ENCODE peak calls at places on chromosomes 12 and 14, in five cellular contexts. One of them, this sample, is unnamed. For H3K4me1, the result is how much of the 10 kb centered on the place peaks cover.

GRCh38 chr12:12616512-12617275 is 5.0 kb downstream of the CREBL2 start:
- DNase-seq in neural progenitor cell: no peak
- DNase-seq in DND-41: no peak
- DNase-seq in mesenchymal stem cell: peak
- DNase-seq in PC-3: peak
- DNase-seq in this sample: no peak

GRCh38 chr14:35335388-35336092 is 43.4 kb downstream of the PSMA6 start:
- DNase-seq in PC-3: peak
- DNase-seq in mesenchymal stem cell: peak
- DNase-seq in DND-41: no peak
- DNase-seq in neural progenitor cell: no peak
- DNase-seq in this sample: peak

GRCh38 chr14:35224615-35225014 is 67.6 kb upstream of the PSMA6 start:
- DNase-seq in neural progenitor cell: no peak
- DNase-seq in mesenchymal stem cell: no peak
- DNase-seq in PC-3: no peak
- DNase-seq in DND-41: no peak
- DNase-seq in this sample: no peak

GRCh38 chr12:98504368-98504617 is 11.1 kb upstream of the TMPO start:
- DNase-seq in neural progenitor cell: no peak
- DNase-seq in PC-3: no peak
- DNase-seq in DND-41: no peak
- DNase-seq in mesenchymal stem cell: no peak
- DNase-seq in this sample: no peak

GRCh38 chr14:92719890-92720323 is 28.5 kb downstream of the LGMN start:
- DNase-seq in DND-41: no peak
- DNase-seq in mesenchymal stem cell: peak
- DNase-seq in PC-3: peak
- DNase-seq in neural progenitor cell: no peak
- DNase-seq in this sample: peak

GRCh38 chr12:132145334-132145733 is 1.1 kb downstream of the NOC4L start:
- DNase-seq in neural progenitor cell: no peak
- DNase-seq in DND-41: no peak
- DNase-seq in mesenchymal stem cell: no peak
- DNase-seq in PC-3: no peak
- DNase-seq in this sample: no peak

GRCh38 chr12:1662761-1663439 is 28.0 kb upstream of the ADIPOR2 start:
- DNase-seq in mesenchymal stem cell: peak
- DNase-seq in DND-41: no peak
- DNase-seq in PC-3: no peak
- DNase-seq in neural progenitor cell: peak
- DNase-seq in this sample: peak

GRCh38 chr12:79420146-79420618 is 270.6 kb downstream of the PAWR start:
- DNase-seq in mesenchymal stem cell: peak
- DNase-seq in neural progenitor cell: peak
- DNase-seq in PC-3: peak
- DNase-seq in DND-41: no peak
- DNase-seq in this sample: peak

GRCh38 chr12:75784591-75784990 is 247.0 kb downstream of the PHLDA1 start:
- DNase-seq in DND-41: peak
- DNase-seq in neural progenitor cell: no peak
- DNase-seq in PC-3: peak
- DNase-seq in mesenchymal stem cell: peak
- DNase-seq in this sample: peak

GRCh38 chr12:57234571-57235011 is 5.1 kb downstream of the SHMT2 start:
- DNase-seq in PC-3: no peak
- DNase-seq in mesenchymal stem cell: no peak
- DNase-seq in neural progenitor cell: no peak
- DNase-seq in DND-41: no peak
- DNase-seq in this sample: no peak

GRCh38 chr12:1797011-1797901 is 23.1 kb upstream of the LRTM2 start:
- DNase-seq in mesenchymal stem cell: no peak
- DNase-seq in DND-41: no peak
- DNase-seq in neural progenitor cell: no peak
- DNase-seq in PC-3: no peak
- DNase-seq in this sample: peak

GRCh38 chr14:70281938-70282337 is 77.5 kb downstream of the COX16 start:
- DNase-seq in DND-41: no peak
- DNase-seq in mesenchymal stem cell: no peak
- DNase-seq in neural progenitor cell: peak
- DNase-seq in PC-3: no peak
- DNase-seq in this sample: no peak

GRCh38 chr14:44960146-44960545 is 1.6 kb downstream of the KLHL28 start:
- DNase-seq in mesenchymal stem cell: peak
- DNase-seq in DND-41: no peak
- DNase-seq in PC-3: peak
- DNase-seq in neural progenitor cell: no peak
- DNase-seq in this sample: no peak

GRCh38 chr12:64673490-64674169 is 63.3 kb downstream of the RASSF3 start:
- DNase-seq in DND-41: no peak
- DNase-seq in mesenchymal stem cell: peak
- DNase-seq in neural progenitor cell: peak
- DNase-seq in PC-3: no peak
- DNase-seq in this sample: no peak

GRCh38 chr14:102330806-102331205 is 11.3 kb downstream of the ZNF839 start:
- DNase-seq in DND-41: no peak
- DNase-seq in mesenchymal stem cell: no peak
- DNase-seq in neural progenitor cell: no peak
- DNase-seq in PC-3: no peak
- DNase-seq in this sample: no peak

GRCh38 chr14:102321456-102322101 is 2.0 kb downstream of the ZNF839 start:
- DNase-seq in neural progenitor cell: no peak
- DNase-seq in mesenchymal stem cell: no peak
- DNase-seq in PC-3: no peak
- DNase-seq in DND-41: no peak
- DNase-seq in this sample: no peak

GRCh38 chr14:102326583-102326982 is 7.0 kb downstream of the ZNF839 start:
- DNase-seq in PC-3: no peak
- DNase-seq in mesenchymal stem cell: no peak
- DNase-seq in DND-41: no peak
- DNase-seq in neural progenitor cell: no peak
- DNase-seq in this sample: no peak

GRCh38 chr14:102323102-102323501 is 3.6 kb downstream of the ZNF839 start:
- DNase-seq in DND-41: peak
- DNase-seq in neural progenitor cell: peak
- DNase-seq in mesenchymal stem cell: peak
- DNase-seq in PC-3: peak
- DNase-seq in this sample: peak

DNA sequence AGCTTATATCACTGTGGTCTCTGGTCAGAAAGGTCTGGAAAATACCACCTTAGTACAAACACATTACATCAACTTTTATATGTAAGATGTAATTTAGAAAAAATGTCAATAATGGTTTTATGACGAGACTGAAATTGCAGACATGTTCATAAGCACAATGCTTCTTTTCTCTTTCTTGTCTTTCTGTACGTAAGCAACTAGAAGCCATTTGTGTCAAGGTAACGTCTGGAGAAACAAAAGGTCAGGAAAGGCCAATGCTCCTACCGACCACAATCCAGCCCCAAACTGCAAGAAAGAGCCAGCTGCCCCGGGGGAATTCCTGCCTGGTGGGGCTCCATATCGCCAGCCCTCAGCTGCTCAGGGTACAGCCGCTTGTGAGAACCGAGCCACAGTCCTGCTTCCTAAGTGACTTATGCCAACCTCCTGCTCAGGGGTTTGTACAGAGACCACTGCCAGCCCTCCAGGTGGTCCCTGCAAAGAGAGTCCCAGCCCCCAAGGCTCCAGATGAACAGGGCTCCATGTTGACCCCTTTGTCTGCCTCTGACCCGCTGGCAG is 6.3 kb downstream of the ZNF839 start:
- DNase-seq in mesenchymal stem cell: peak
- DNase-seq in neural progenitor cell: no peak
- DNase-seq in PC-3: no peak
- DNase-seq in DND-41: no peak
- DNase-seq in this sample: no peak
- H3K27ac ChIP-seq in mesenchymal stem cell: peak
- H3K27ac ChIP-seq in neural progenitor cell: no peak
- H3K27ac ChIP-seq in PC-3: no peak
- H3K27ac ChIP-seq in DND-41: no peak
- H3K27ac ChIP-seq in this sample: no peak

GRCh38 chr12:102510463-102510862 is 30.1 kb upstream of the IGF1 start:
- DNase-seq in DND-41: no peak
- DNase-seq in PC-3: no peak
- DNase-seq in mesenchymal stem cell: no peak
- DNase-seq in neural progenitor cell: no peak
- DNase-seq in this sample: no peak
- H3K9ac ChIP-seq in DND-41: no peak
- H3K9ac ChIP-seq in PC-3: no peak
- H3K9ac ChIP-seq in mesenchymal stem cell: no peak
- H3K9ac ChIP-seq in neural progenitor cell: no peak
- H3K9ac ChIP-seq in this sample: no peak

DNA sequence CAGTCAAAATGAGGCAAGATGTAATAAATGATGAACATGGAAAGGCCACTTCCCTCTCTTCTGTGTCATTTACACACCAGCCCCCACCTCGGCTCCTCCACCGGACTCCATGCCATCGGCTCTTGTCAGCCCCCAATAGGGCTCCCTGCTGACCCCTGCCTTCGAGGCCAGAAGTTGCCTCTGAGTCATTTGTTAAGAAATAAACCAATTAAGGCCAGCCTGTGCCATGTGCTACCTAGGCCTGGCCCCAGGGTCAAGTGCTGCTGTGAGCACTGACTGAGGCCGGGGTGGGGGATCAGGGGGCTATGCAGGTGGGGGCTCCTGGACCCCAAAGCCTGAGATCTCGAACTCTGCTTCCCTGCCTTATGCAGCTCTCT is 53.2 kb downstream of the TESC start:
- DNase-seq in DND-41: no peak
- DNase-seq in PC-3: no peak
- DNase-seq in mesenchymal stem cell: peak
- DNase-seq in neural progenitor cell: peak
- DNase-seq in this sample: no peak
- H3K4me1 ChIP-seq in DND-41: under half
- H3K4me1 ChIP-seq in PC-3: under half
- H3K4me1 ChIP-seq in mesenchymal stem cell: under half
- H3K4me1 ChIP-seq in neural progenitor cell: under half
- H3K4me1 ChIP-seq in this sample: under half

DNA sequence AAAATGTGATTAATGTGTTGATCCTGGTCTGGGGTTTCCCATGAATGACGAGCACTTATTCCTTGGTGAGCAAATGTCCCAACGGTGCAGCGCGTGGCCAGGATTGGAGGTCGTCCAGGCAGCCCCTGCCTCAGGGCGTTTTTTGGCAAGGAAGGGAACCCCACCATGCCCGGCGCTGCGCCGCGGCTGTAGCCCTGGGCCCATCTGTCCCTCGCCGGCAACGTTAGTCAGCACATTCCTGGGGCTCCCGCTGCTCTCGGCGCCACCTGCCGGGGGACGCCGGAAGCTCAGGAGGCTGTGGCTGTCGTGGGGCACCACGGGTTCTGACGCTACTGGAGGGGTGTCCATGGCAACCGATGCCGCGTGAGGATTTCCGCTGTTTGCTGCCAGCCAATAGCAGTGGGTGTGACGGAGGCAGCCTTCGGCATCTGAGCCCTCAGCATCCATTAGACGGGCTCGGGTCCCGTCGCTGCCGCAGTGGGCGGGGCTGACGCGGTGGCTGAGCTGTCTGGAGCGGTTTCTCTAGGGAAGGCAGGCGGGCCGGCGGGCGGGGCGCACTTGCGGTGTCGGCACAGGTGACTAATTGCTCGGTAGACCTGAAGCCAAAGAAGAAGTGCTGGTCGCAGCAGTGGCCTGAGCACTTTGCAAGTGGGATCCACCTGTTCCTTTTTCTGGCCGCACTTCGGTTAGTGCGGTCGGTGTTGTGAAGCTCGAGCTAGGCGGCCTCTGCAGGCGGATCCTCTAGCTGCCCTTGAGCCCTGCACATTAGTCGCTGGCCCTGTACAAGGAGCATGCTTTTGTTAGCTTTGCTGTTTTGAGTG is 29.5 kb downstream of the RAB35 start:
- DNase-seq in neural progenitor cell: peak
- DNase-seq in DND-41: peak
- DNase-seq in mesenchymal stem cell: peak
- DNase-seq in PC-3: peak
- DNase-seq in this sample: peak
- H3K27ac ChIP-seq in neural progenitor cell: no peak
- H3K27ac ChIP-seq in DND-41: peak
- H3K27ac ChIP-seq in mesenchymal stem cell: peak
- H3K27ac ChIP-seq in PC-3: peak
- H3K27ac ChIP-seq in this sample: peak

DNA sequence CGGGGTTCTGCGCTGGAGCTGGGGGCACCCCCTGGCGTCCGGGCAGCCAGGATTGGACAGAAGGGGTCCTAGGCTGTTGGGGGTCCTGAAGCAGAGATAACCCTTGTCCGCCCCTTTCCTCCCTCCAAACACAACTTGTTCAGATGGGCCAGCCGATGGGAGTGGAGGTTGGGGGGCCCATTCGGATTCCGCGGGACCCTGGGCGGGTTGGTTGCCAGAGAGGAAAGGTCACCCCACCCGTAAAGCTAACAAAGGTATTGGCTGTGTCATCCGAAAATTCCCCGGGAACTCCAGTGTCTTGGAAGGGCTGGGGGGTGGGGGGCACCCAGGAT is 1.3 kb downstream of the FAM222A start:
- DNase-seq in DND-41: no peak
- DNase-seq in PC-3: no peak
- DNase-seq in mesenchymal stem cell: no peak
- DNase-seq in neural progenitor cell: no peak
- DNase-seq in this sample: peak
- H3K9ac ChIP-seq in DND-41: no peak
- H3K9ac ChIP-seq in PC-3: no peak
- H3K9ac ChIP-seq in mesenchymal stem cell: no peak
- H3K9ac ChIP-seq in neural progenitor cell: no peak
- H3K9ac ChIP-seq in this sample: peak

DNA sequence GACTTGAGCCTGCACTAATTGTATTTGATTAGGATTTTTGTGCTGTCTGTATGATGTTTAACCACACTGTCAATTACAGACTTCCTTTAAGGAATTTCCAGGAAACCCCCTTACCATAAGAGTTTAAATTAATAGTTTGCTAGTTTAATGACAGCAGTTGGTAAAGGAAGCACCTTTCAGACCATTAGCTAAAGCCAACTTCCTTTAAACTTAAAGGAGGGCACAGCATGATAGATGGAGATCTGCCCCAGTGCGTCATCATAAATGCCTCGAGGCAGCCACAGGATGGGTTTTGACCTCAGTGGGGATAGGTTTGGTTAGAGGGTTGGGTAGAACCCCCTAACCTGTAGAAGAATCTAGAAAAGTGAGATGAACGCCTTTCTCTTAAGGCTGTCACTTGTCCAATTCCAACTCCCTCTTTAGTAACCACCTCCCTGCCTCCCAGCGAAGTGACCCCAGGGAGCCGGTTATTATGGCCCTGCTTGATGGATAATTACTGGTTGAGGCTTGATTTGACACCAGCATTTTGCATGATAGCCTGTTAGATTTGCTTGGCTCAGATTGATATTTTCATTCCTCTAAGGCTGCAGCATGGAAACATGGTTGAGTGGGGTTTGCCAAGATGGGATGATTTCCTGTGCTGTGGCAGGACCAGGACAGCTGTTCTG is 62.6 kb downstream of the CHST11 start:
- DNase-seq in PC-3: no peak
- DNase-seq in neural progenitor cell: no peak
- DNase-seq in mesenchymal stem cell: no peak
- DNase-seq in DND-41: peak
- DNase-seq in this sample: no peak
- H3K4me1 ChIP-seq in PC-3: under half
- H3K4me1 ChIP-seq in neural progenitor cell: under half
- H3K4me1 ChIP-seq in mesenchymal stem cell: under half
- H3K4me1 ChIP-seq in DND-41: half or more
- H3K4me1 ChIP-seq in this sample: under half

GRCh38 chr12:20599757-20600156 is 95.4 kb upstream of the SLCO1C1 start:
- DNase-seq in neural progenitor cell: no peak
- DNase-seq in mesenchymal stem cell: no peak
- DNase-seq in DND-41: no peak
- DNase-seq in PC-3: no peak
- DNase-seq in this sample: no peak
- H3K27ac ChIP-seq in neural progenitor cell: no peak
- H3K27ac ChIP-seq in mesenchymal stem cell: no peak
- H3K27ac ChIP-seq in DND-41: no peak
- H3K27ac ChIP-seq in PC-3: peak
- H3K27ac ChIP-seq in this sample: no peak